ENCODE peak calls at places on chromosomes 7 and 10, in four cellular contexts. One of them, this sample, is unnamed.

GRCh38 chr10:13163859-13164258 is 2.5 kb downstream of the MCM10 start:
- DNase-seq in Ammon's horn: no peak
- DNase-seq in ACHN: no peak
- DNase-seq in foreskin fibroblast: no peak
- DNase-seq in this sample: no peak

GRCh38 chr7:28356619-28357018 is 55.7 kb upstream of the CREB5 start:
- DNase-seq in Ammon's horn: peak; percentile 33
- DNase-seq in ACHN: no peak
- DNase-seq in foreskin fibroblast: no peak
- DNase-seq in this sample: peak; percentile 8

GRCh38 chr10:95263864-95264226 is 27.0 kb downstream of the PDLIM1 start:
- DNase-seq in Ammon's horn: no peak
- DNase-seq in ACHN: no peak
- DNase-seq in foreskin fibroblast: no peak
- DNase-seq in this sample: no peak

GRCh38 chr7:30188806-30189205 is 54.0 kb downstream of the MTURN start:
- DNase-seq in Ammon's horn: no peak
- DNase-seq in ACHN: no peak
- DNase-seq in foreskin fibroblast: no peak
- DNase-seq in this sample: no peak

GRCh38 chr10:29166713-29167112 is 122.2 kb upstream of the LYZL1 start:
- DNase-seq in Ammon's horn: no peak
- DNase-seq in ACHN: no peak
- DNase-seq in foreskin fibroblast: no peak
- DNase-seq in this sample: no peak

GRCh38 chr7:6188395-6188794 is 84.0 kb downstream of the CYTH3 start:
- DNase-seq in Ammon's horn: no peak
- DNase-seq in ACHN: no peak
- DNase-seq in foreskin fibroblast: no peak
- DNase-seq in this sample: no peak

GRCh38 chr10:11881028-11881476 is 57.9 kb downstream of the PROSER2 start:
- DNase-seq in Ammon's horn: no peak
- DNase-seq in ACHN: no peak
- DNase-seq in foreskin fibroblast: no peak
- DNase-seq in this sample: no peak

GRCh38 chr10:92142512-92142911 is 148.4 kb downstream of the CPEB3 start:
- DNase-seq in Ammon's horn: no peak
- DNase-seq in ACHN: no peak
- DNase-seq in foreskin fibroblast: no peak
- DNase-seq in this sample: no peak

GRCh38 chr7:106623846-106624245 is 37.1 kb downstream of the CCDC71L start:
- DNase-seq in Ammon's horn: no peak
- DNase-seq in ACHN: no peak
- DNase-seq in foreskin fibroblast: peak; percentile 85
- DNase-seq in this sample: no peak

GRCh38 chr10:79981673-79982485 is 33.0 kb upstream of the SFTPD start:
- DNase-seq in Ammon's horn: peak; percentile 66
- DNase-seq in ACHN: peak; percentile 79
- DNase-seq in foreskin fibroblast: peak; percentile 28
- DNase-seq in this sample: peak; percentile 75

GRCh38 chr7:23544913-23545354 is 13.2 kb upstream of the TRA2A start:
- DNase-seq in Ammon's horn: no peak
- DNase-seq in ACHN: peak; percentile 47
- DNase-seq in foreskin fibroblast: peak; percentile 16
- DNase-seq in this sample: peak; percentile 28

GRCh38 chr10:79984851-79985250 is 35.9 kb upstream of the SFTPD start:
- DNase-seq in Ammon's horn: no peak
- DNase-seq in ACHN: no peak
- DNase-seq in foreskin fibroblast: no peak
- DNase-seq in this sample: no peak

GRCh38 chr10:112986791-112987190 is 36.7 kb downstream of the TCF7L2 start:
- DNase-seq in Ammon's horn: no peak
- DNase-seq in ACHN: no peak
- DNase-seq in foreskin fibroblast: no peak
- DNase-seq in this sample: no peak

GRCh38 chr7:140899883-140900282 is 24.8 kb downstream of the BRAF start:
- DNase-seq in Ammon's horn: peak; percentile 73
- DNase-seq in ACHN: no peak
- DNase-seq in foreskin fibroblast: no peak
- DNase-seq in this sample: peak; percentile 56

GRCh38 chr10:74039561-74040145 is 41.7 kb downstream of the VCL start:
- DNase-seq in Ammon's horn: peak; percentile 60
- DNase-seq in ACHN: no peak
- DNase-seq in foreskin fibroblast: peak; percentile 70
- DNase-seq in this sample: peak; percentile 72

GRCh38 chr7:12683678-12684077 is 3.8 kb upstream of the ARL4A start:
- DNase-seq in Ammon's horn: peak; percentile 27
- DNase-seq in ACHN: peak; percentile 55
- DNase-seq in foreskin fibroblast: no peak
- DNase-seq in this sample: no peak

GRCh38 chr7:266851-267840 is 22.8 kb upstream of the FOXL3 start:
- DNase-seq in Ammon's horn: no peak
- DNase-seq in ACHN: no peak
- DNase-seq in foreskin fibroblast: no peak
- DNase-seq in this sample: peak; percentile 12

GRCh38 chr7:137081276-137081675 is 212.8 kb downstream of the CHRM2 start:
- DNase-seq in Ammon's horn: no peak
- DNase-seq in ACHN: no peak
- DNase-seq in foreskin fibroblast: no peak
- DNase-seq in this sample: no peak

GRCh38 chr7:66167773-66168367 is 37.3 kb upstream of the TPST1 start:
- DNase-seq in Ammon's horn: no peak
- DNase-seq in ACHN: no peak
- DNase-seq in foreskin fibroblast: peak; percentile 83
- DNase-seq in this sample: no peak

GRCh38 chr10:128281343-128281742 is 155.1 kb upstream of the MKI67 start:
- DNase-seq in Ammon's horn: no peak
- DNase-seq in ACHN: no peak
- DNase-seq in foreskin fibroblast: no peak
- DNase-seq in this sample: no peak

GRCh38 chr10:2244476-2244875 is 507.2 kb upstream of the ADARB2 start:
- DNase-seq in Ammon's horn: peak; percentile 32
- DNase-seq in ACHN: no peak
- DNase-seq in foreskin fibroblast: no peak
- DNase-seq in this sample: peak; percentile 13

GRCh38 chr7:150339369-150339768 is 2.1 kb downstream of the RARRES2 start:
- DNase-seq in Ammon's horn: no peak
- DNase-seq in ACHN: peak; percentile 92
- DNase-seq in foreskin fibroblast: no peak
- DNase-seq in this sample: no peak

GRCh38 chr10:93406367-93407145 is 75.6 kb downstream of the MYOF start:
- DNase-seq in Ammon's horn: no peak
- DNase-seq in ACHN: no peak
- DNase-seq in foreskin fibroblast: no peak
- DNase-seq in this sample: no peak

GRCh38 chr10:57696641-57697040 is 571.1 kb downstream of the IPMK start:
- DNase-seq in Ammon's horn: no peak
- DNase-seq in ACHN: peak; percentile 97
- DNase-seq in foreskin fibroblast: peak; percentile 75
- DNase-seq in this sample: no peak

GRCh38 chr7:103613655-103614642 is 167.9 kb upstream of the SLC26A5 start:
- DNase-seq in Ammon's horn: no peak
- DNase-seq in ACHN: peak; percentile 46
- DNase-seq in foreskin fibroblast: no peak
- DNase-seq in this sample: peak; percentile 47

GRCh38 chr10:112821042-112821441 is 129.0 kb upstream of the TCF7L2 start:
- DNase-seq in Ammon's horn: no peak
- DNase-seq in ACHN: no peak
- DNase-seq in foreskin fibroblast: no peak
- DNase-seq in this sample: no peak

GRCh38 chr7:148347981-148348380 is 242.6 kb upstream of the C7orf33 start:
- DNase-seq in Ammon's horn: no peak
- DNase-seq in ACHN: no peak
- DNase-seq in foreskin fibroblast: no peak
- DNase-seq in this sample: no peak

GRCh38 chr10:23448802-23449570 is 10.1 kb downstream of the OTUD1 start:
- DNase-seq in Ammon's horn: peak; percentile 47
- DNase-seq in ACHN: no peak
- DNase-seq in foreskin fibroblast: no peak
- DNase-seq in this sample: no peak